ENCODE peak calls at places on chromosomes 5 and 9, in four cellular contexts. One of them, this sample, is unnamed.
A peak's percentile ranks its signal among the peaks of the same experiment; 100 is the strongest.

GRCh38 chr5:95759634-95760033 is 28.5 kb downstream of the RHOBTB3 start:
- DNase-seq in GM12878: no peak
- DNase-seq in ovary: no peak
- DNase-seq in stomach: no peak
- DNase-seq in this sample: no peak

GRCh38 chr5:167999182-167999581 is 292.3 kb upstream of the WWC1 start:
- DNase-seq in GM12878: no peak
- DNase-seq in ovary: no peak
- DNase-seq in stomach: no peak
- DNase-seq in this sample: no peak

GRCh38 chr5:107937198-107937597 is 266.5 kb upstream of the EFNA5 start:
- DNase-seq in stomach: no peak
- DNase-seq in ovary: no peak
- DNase-seq in GM12878: no peak
- DNase-seq in this sample: no peak

GRCh38 chr9:127128341-127129072 is 6.1 kb upstream of the ANGPTL2 start:
- DNase-seq in GM12878: no peak
- DNase-seq in stomach: no peak
- DNase-seq in ovary: peak; percentile 42
- DNase-seq in this sample: no peak

GRCh38 chr9:36194326-36195000 is 3.7 kb downstream of the CLTA start:
- DNase-seq in stomach: no peak
- DNase-seq in ovary: no peak
- DNase-seq in GM12878: no peak
- DNase-seq in this sample: no peak

GRCh38 chr5:53109041-53109435 is 519 bp downstream of the MOCS2 start:
- DNase-seq in stomach: no peak
- DNase-seq in GM12878: peak; percentile 13
- DNase-seq in ovary: no peak
- DNase-seq in this sample: no peak

GRCh38 chr5:133489632-133490031 is 122.7 kb downstream of the FSTL4 start:
- DNase-seq in stomach: no peak
- DNase-seq in GM12878: no peak
- DNase-seq in ovary: no peak
- DNase-seq in this sample: no peak

GRCh38 chr9:97938081-97938644 is at the start of gene HEMGN:
- DNase-seq in GM12878: peak; percentile 28
- DNase-seq in ovary: no peak
- DNase-seq in stomach: no peak
- DNase-seq in this sample: no peak

GRCh38 chr5:61342066-61342465 is 10.0 kb downstream of the ZSWIM6 start:
- DNase-seq in stomach: no peak
- DNase-seq in GM12878: no peak
- DNase-seq in ovary: no peak
- DNase-seq in this sample: no peak

GRCh38 chr5:150302301-150303069 is at the start of gene ARSI:
- DNase-seq in ovary: peak; percentile 69
- DNase-seq in GM12878: no peak
- DNase-seq in stomach: no peak
- DNase-seq in this sample: no peak

GRCh38 chr5:154308457-154309360 is 118.2 kb downstream of the GALNT10 start:
- DNase-seq in GM12878: no peak
- DNase-seq in stomach: no peak
- DNase-seq in ovary: no peak
- DNase-seq in this sample: no peak

GRCh38 chr5:149406979-149407306 is 27.9 kb upstream of the IL17B start:
- DNase-seq in GM12878: no peak
- DNase-seq in stomach: no peak
- DNase-seq in ovary: no peak
- DNase-seq in this sample: no peak

GRCh38 chr9:120713257-120714087 is 798 bp downstream of the MEGF9 start:
- DNase-seq in stomach: no peak
- DNase-seq in ovary: peak; percentile 61
- DNase-seq in GM12878: no peak
- DNase-seq in this sample: no peak

GRCh38 chr5:100904259-100904822 is 1.3 kb upstream of the ST8SIA4 start:
- DNase-seq in stomach: peak; percentile 26
- DNase-seq in GM12878: no peak
- DNase-seq in ovary: no peak
- DNase-seq in this sample: no peak

GRCh38 chr5:12805165-12805698 is 901.0 kb upstream of the CTNND2 start:
- DNase-seq in stomach: no peak
- DNase-seq in ovary: no peak
- DNase-seq in GM12878: no peak
- DNase-seq in this sample: no peak

GRCh38 chr9:95511952-95512750 is 4.6 kb downstream of the PTCH1 start:
- DNase-seq in ovary: peak; percentile 40
- DNase-seq in stomach: no peak
- DNase-seq in GM12878: no peak
- DNase-seq in this sample: no peak

GRCh38 chr5:60522299-60522915 is 177.6 kb downstream of the DEPDC1B start:
- DNase-seq in stomach: no peak
- DNase-seq in ovary: no peak
- DNase-seq in GM12878: peak; percentile 87
- DNase-seq in this sample: no peak

GRCh38 chr5:141777711-141778110 is 95.7 kb upstream of the ARAP3 start:
- DNase-seq in GM12878: no peak
- DNase-seq in ovary: no peak
- DNase-seq in stomach: no peak
- DNase-seq in this sample: no peak

GRCh38 chr5:39217365-39218281 is 1.7 kb downstream of the FYB1 start:
- DNase-seq in stomach: peak; percentile 82
- DNase-seq in ovary: peak; percentile 66
- DNase-seq in GM12878: peak; percentile 36
- DNase-seq in this sample: no peak

GRCh38 chr5:138033275-138033808 is 463 bp upstream of the FAM13B start:
- DNase-seq in ovary: no peak
- DNase-seq in GM12878: no peak
- DNase-seq in stomach: no peak
- DNase-seq in this sample: peak; percentile 92

GRCh38 chr5:102666164-102666951 is 88.7 kb upstream of the PAM start:
- DNase-seq in stomach: no peak
- DNase-seq in ovary: no peak
- DNase-seq in GM12878: no peak
- DNase-seq in this sample: no peak

GRCh38 chr5:74631088-74631960 is 9.2 kb downstream of the ENC1 start:
- DNase-seq in stomach: no peak
- DNase-seq in ovary: no peak
- DNase-seq in GM12878: peak; percentile 97
- DNase-seq in this sample: no peak

GRCh38 chr5:142484821-142485387 is 160.1 kb upstream of the SPRY4 start:
- DNase-seq in ovary: no peak
- DNase-seq in stomach: no peak
- DNase-seq in GM12878: no peak
- DNase-seq in this sample: no peak

GRCh38 chr5:90338712-90339372 is 70.7 kb downstream of the CETN3 start:
- DNase-seq in ovary: no peak
- DNase-seq in GM12878: peak; percentile 76
- DNase-seq in stomach: no peak
- DNase-seq in this sample: no peak

GRCh38 chr9:112064871-112065270 is 110.2 kb downstream of the SUSD1 start:
- DNase-seq in GM12878: no peak
- DNase-seq in ovary: no peak
- DNase-seq in stomach: no peak
- DNase-seq in this sample: no peak

GRCh38 chr5:58969795-58970194 is 386.9 kb downstream of the RAB3C start:
- DNase-seq in stomach: no peak
- DNase-seq in GM12878: no peak
- DNase-seq in ovary: no peak
- DNase-seq in this sample: no peak

GRCh38 chr5:73519531-73520283 is 21.5 kb downstream of the BTF3 start:
- DNase-seq in stomach: peak; percentile 74
- DNase-seq in GM12878: peak; percentile 48
- DNase-seq in ovary: peak; percentile 48
- DNase-seq in this sample: no peak

GRCh38 chr5:62306494-62307363 is 723 bp downstream of the KIF2A start:
- DNase-seq in stomach: peak; percentile 38
- DNase-seq in GM12878: no peak
- DNase-seq in ovary: peak; percentile 73
- DNase-seq in this sample: no peak

GRCh38 chr5:89437450-89438435 is 554.8 kb upstream of the MEF2C start:
- DNase-seq in stomach: no peak
- DNase-seq in ovary: no peak
- DNase-seq in GM12878: no peak
- DNase-seq in this sample: no peak

GRCh38 chr9:136882109-136882946 is 4.0 kb upstream of the TRAF2 start:
- DNase-seq in ovary: no peak
- DNase-seq in stomach: peak; percentile 77
- DNase-seq in GM12878: peak; percentile 73
- DNase-seq in this sample: no peak

GRCh38 chr9:126829035-126829434 is 24.2 kb downstream of the ZBTB43 start:
- DNase-seq in GM12878: no peak
- DNase-seq in stomach: no peak
- DNase-seq in ovary: no peak
- DNase-seq in this sample: no peak

GRCh38 chr9:86783884-86784283 is 163.4 kb downstream of the GAS1 start:
- DNase-seq in ovary: no peak
- DNase-seq in GM12878: no peak
- DNase-seq in stomach: no peak
- DNase-seq in this sample: peak; percentile 29

GRCh38 chr5:156718985-156719384 is 131.1 kb upstream of the PPP1R2B start:
- DNase-seq in stomach: no peak
- DNase-seq in GM12878: no peak
- DNase-seq in ovary: no peak
- DNase-seq in this sample: no peak

GRCh38 chr5:38650540-38651275 is 94.3 kb upstream of the LIFR start:
- DNase-seq in ovary: no peak
- DNase-seq in stomach: no peak
- DNase-seq in GM12878: no peak
- DNase-seq in this sample: no peak

GRCh38 chr5:60207031-60207430 is 313.5 kb upstream of the PDE4D start:
- DNase-seq in stomach: no peak
- DNase-seq in ovary: no peak
- DNase-seq in GM12878: peak; percentile 40
- DNase-seq in this sample: no peak

GRCh38 chr5:44536650-44537260 is 147.5 kb upstream of the FGF10 start:
- DNase-seq in stomach: peak; percentile 30
- DNase-seq in ovary: no peak
- DNase-seq in GM12878: no peak
- DNase-seq in this sample: no peak

GRCh38 chr5:139149477-139150199 is 48.5 kb downstream of the SIL1 start:
- DNase-seq in stomach: no peak
- DNase-seq in ovary: no peak
- DNase-seq in GM12878: no peak
- DNase-seq in this sample: no peak

GRCh38 chr5:179553875-179554274 is 3.5 kb downstream of the RUFY1 start:
- DNase-seq in GM12878: no peak
- DNase-seq in stomach: no peak
- DNase-seq in ovary: no peak
- DNase-seq in this sample: no peak

GRCh38 chr5:103259705-103260355 is 1.3 kb downstream of the MACIR start:
- DNase-seq in ovary: no peak
- DNase-seq in GM12878: no peak
- DNase-seq in stomach: no peak
- DNase-seq in this sample: no peak

GRCh38 chr5:83856898-83857297 is 136.2 kb upstream of the HAPLN1 start:
- DNase-seq in ovary: no peak
- DNase-seq in GM12878: no peak
- DNase-seq in stomach: no peak
- DNase-seq in this sample: no peak
- TF ChIP-seq EP300 in ovary: no peak
- TF ChIP-seq EP300 in GM12878: no peak
- TF ChIP-seq EP300 in stomach: no peak
- TF ChIP-seq EP300 in this sample: no peak

GRCh38 chr5:55991768-55992486 is 2.8 kb downstream of the IL6ST start:
- DNase-seq in ovary: no peak
- DNase-seq in GM12878: no peak
- DNase-seq in stomach: no peak
- DNase-seq in this sample: no peak

GRCh38 chr5:55993013-55993412 is 1.8 kb downstream of the IL6ST start:
- DNase-seq in GM12878: no peak
- DNase-seq in ovary: no peak
- DNase-seq in stomach: no peak
- DNase-seq in this sample: no peak

GRCh38 chr5:55993628-55994501 is 898 bp downstream of the IL6ST start:
- DNase-seq in GM12878: no peak
- DNase-seq in ovary: no peak
- DNase-seq in stomach: no peak
- DNase-seq in this sample: no peak

GRCh38 chr5:55994998-55995914 is 493 bp upstream of the IL6ST start:
- DNase-seq in stomach: peak; percentile 98
- DNase-seq in ovary: peak; percentile 98
- DNase-seq in GM12878: peak; percentile 78
- DNase-seq in this sample: peak; percentile 100

DNA sequence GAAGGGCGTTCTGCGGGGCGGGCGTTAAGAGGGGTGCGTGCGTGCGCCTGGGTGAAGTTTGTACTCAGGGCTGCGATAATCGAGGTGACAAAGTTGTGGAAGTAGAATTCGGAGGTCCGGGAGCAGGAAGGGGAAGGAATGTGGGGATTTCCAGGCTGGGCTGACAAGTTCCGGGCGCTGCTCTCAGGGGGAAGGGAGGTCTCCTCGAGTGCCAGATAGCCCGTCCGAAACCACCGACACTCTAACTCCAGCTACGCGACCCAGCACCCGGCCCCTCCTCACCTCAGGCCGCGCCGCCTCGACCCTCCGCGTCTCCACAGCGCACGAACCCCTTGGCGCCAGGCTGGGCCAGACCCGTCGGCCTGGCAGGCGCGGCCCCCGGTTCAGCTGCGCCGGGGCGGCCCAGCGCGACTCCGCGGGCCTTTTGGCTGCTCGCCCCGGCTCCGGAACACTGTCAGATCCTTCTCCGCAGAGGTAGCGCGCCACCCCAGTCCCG is at the start of gene IL6ST:
- DNase-seq in stomach: peak; percentile 71
- DNase-seq in GM12878: no peak
- DNase-seq in ovary: no peak
- DNase-seq in this sample: no peak
- TF ChIP-seq POLR2A in stomach: no peak
- TF ChIP-seq POLR2A in GM12878: peak; percentile 88
- TF ChIP-seq POLR2A in ovary: no peak
- TF ChIP-seq POLR2A in this sample: peak; percentile 62

GRCh38 chr9:107243757-107244156 is 39.3 kb upstream of the RAD23B start:
- DNase-seq in GM12878: no peak
- DNase-seq in stomach: peak; percentile 29
- DNase-seq in ovary: no peak
- DNase-seq in this sample: no peak
- TF ChIP-seq EP300 in GM12878: no peak
- TF ChIP-seq EP300 in stomach: no peak
- TF ChIP-seq EP300 in ovary: no peak
- TF ChIP-seq EP300 in this sample: no peak

GRCh38 chr9:132894343-132894742 is 15.6 kb downstream of the SPACA9 start:
- DNase-seq in ovary: peak; percentile 13
- DNase-seq in stomach: peak; percentile 44
- DNase-seq in GM12878: no peak
- DNase-seq in this sample: no peak
- TF ChIP-seq POLR2A in ovary: no peak
- TF ChIP-seq POLR2A in stomach: no peak
- TF ChIP-seq POLR2A in GM12878: no peak
- TF ChIP-seq POLR2A in this sample: no peak

GRCh38 chr9:69885474-69885929 is 64.9 kb downstream of the CFAP95 start:
- DNase-seq in GM12878: no peak
- DNase-seq in stomach: no peak
- DNase-seq in ovary: no peak
- DNase-seq in this sample: no peak
- TF ChIP-seq EP300 in GM12878: no peak
- TF ChIP-seq EP300 in stomach: no peak
- TF ChIP-seq EP300 in ovary: no peak
- TF ChIP-seq EP300 in this sample: no peak

GRCh38 chr5:442335-443238 is at the start of gene EXOC3:
- DNase-seq in stomach: peak; percentile 77
- DNase-seq in ovary: peak; percentile 84
- DNase-seq in GM12878: no peak
- DNase-seq in this sample: no peak
- TF ChIP-seq POLR2A in stomach: no peak
- TF ChIP-seq POLR2A in ovary: peak; percentile 43
- TF ChIP-seq POLR2A in GM12878: peak; percentile 91
- TF ChIP-seq POLR2A in this sample: peak; percentile 33